ENCODE peak calls at places on chromosomes 2 and 18, in seven cellular contexts. Z is K562, I is mammary epithelial cell, C is HCT116, W is GM23338, O is neural progenitor cell, V is astrocyte. P is an unnamed sample.

GRCh38 chr18:11005528-11005927 is 143.8 kb downstream of the PIEZO2 start:
- DNase-seq in Z (no peak), I (peak; percentile 5), C (no peak), W (no peak), O (peak; percentile 6), V (peak; percentile 53), P (no peak)

GRCh38 chr2:237614151-237614720 is 13.2 kb upstream of the LRRFIP1 start:
- DNase-seq in Z (no peak), I (no peak), C (no peak), W (peak; percentile 92), O (peak; percentile 37), V (peak; percentile 63), P (peak; percentile 99)

GRCh38 chr2:169091761-169092523 is 22.6 kb downstream of the DHRS9 start:
- DNase-seq in Z (no peak), I (peak; percentile 87), C (peak; percentile 28), W (no peak), O (no peak), V (peak; percentile 77), P (peak; percentile 64)

GRCh38 chr2:22377251-22377650 is 1007.7 kb upstream of the KLHL29 start:
- DNase-seq in Z (no peak), I (no peak), C (no peak), W (no peak), O (peak; percentile 22), V (no peak), P (no peak)

GRCh38 chr2:65666156-65666725 is 233.8 kb upstream of the SPRED2 start:
- DNase-seq in Z (no peak), I (peak; percentile 55), C (no peak), W (no peak), O (no peak), V (peak; percentile 79), P (no peak)

GRCh38 chr18:57544958-57545661 is 41.4 kb downstream of the FECH start:
- DNase-seq in Z (no peak), I (no peak), C (no peak), W (no peak), O (no peak), V (no peak), P (no peak)

GRCh38 chr2:73260338-73260984 is 23.8 kb downstream of the FBXO41 start:
- DNase-seq in Z (peak; percentile 80), I (peak; percentile 39), C (no peak), W (peak; percentile 80), O (peak; percentile 68), V (peak; percentile 13), P (peak; percentile 43)

GRCh38 chr18:45962461-45962860 is 4.7 kb downstream of the EPG5 start:
- DNase-seq in Z (no peak), I (peak; percentile 71), C (no peak), W (no peak), O (no peak), V (peak; percentile 94), P (peak; percentile 63)

GRCh38 chr18:70384181-70384790 is 95.4 kb downstream of the SOCS6 start:
- DNase-seq in Z (no peak), I (peak; percentile 99), C (peak; percentile 92), W (no peak), O (no peak), V (peak; percentile 92), P (peak; percentile 76)

GRCh38 chr2:4140284-4140962 is 437.0 kb downstream of the DCDC2C start:
- DNase-seq in Z (no peak), I (no peak), C (no peak), W (no peak), O (no peak), V (no peak), P (no peak)

GRCh38 chr2:111946294-111947114 is 48.1 kb downstream of the MERTK start:
- DNase-seq in Z (no peak), I (peak; percentile 94), C (peak; percentile 94), W (peak; percentile 24), O (no peak), V (peak; percentile 93), P (peak; percentile 74)

GRCh38 chr18:36186461-36187137 is 698 bp upstream of the MOCOS start:
- DNase-seq in Z (peak; percentile 69), I (peak; percentile 33), C (no peak), W (peak; percentile 73), O (peak; percentile 43), V (no peak), P (peak; percentile 21)

GRCh38 chr18:41940506-41941215 is 14.4 kb upstream of the PIK3C3 start:
- DNase-seq in Z (no peak), I (peak; percentile 72), C (no peak), W (peak; percentile 28), O (peak; percentile 2), V (peak; percentile 97), P (peak; percentile 31)

GRCh38 chr2:183892315-183892941 is 705.9 kb upstream of the ZNF804A start:
- DNase-seq in Z (no peak), I (no peak), C (no peak), W (no peak), O (no peak), V (no peak), P (no peak)

GRCh38 chr2:61451178-61451577 is 19.7 kb downstream of the USP34 start:
- DNase-seq in Z (no peak), I (no peak), C (no peak), W (no peak), O (no peak), V (no peak), P (no peak)

GRCh38 chr2:207253946-207254345 is 88.2 kb upstream of the KLF7 start:
- DNase-seq in Z (no peak), I (peak; percentile 85), C (no peak), W (no peak), O (no peak), V (peak; percentile 98), P (peak; percentile 24)

GRCh38 chr2:71888741-71889445 is 258.8 kb downstream of the CYP26B1 start:
- DNase-seq in Z (no peak), I (no peak), C (no peak), W (no peak), O (no peak), V (no peak), P (no peak)

GRCh38 chr2:100320547-100321180 is 1.6 kb downstream of the LONRF2 start:
- DNase-seq in Z (no peak), I (no peak), C (no peak), W (no peak), O (no peak), V (no peak), P (no peak)

GRCh38 chr2:232339121-232340081 is 39.1 kb upstream of the ALPP start:
- DNase-seq in Z (no peak), I (no peak), C (no peak), W (peak; percentile 76), O (no peak), V (no peak), P (no peak)

DNA sequence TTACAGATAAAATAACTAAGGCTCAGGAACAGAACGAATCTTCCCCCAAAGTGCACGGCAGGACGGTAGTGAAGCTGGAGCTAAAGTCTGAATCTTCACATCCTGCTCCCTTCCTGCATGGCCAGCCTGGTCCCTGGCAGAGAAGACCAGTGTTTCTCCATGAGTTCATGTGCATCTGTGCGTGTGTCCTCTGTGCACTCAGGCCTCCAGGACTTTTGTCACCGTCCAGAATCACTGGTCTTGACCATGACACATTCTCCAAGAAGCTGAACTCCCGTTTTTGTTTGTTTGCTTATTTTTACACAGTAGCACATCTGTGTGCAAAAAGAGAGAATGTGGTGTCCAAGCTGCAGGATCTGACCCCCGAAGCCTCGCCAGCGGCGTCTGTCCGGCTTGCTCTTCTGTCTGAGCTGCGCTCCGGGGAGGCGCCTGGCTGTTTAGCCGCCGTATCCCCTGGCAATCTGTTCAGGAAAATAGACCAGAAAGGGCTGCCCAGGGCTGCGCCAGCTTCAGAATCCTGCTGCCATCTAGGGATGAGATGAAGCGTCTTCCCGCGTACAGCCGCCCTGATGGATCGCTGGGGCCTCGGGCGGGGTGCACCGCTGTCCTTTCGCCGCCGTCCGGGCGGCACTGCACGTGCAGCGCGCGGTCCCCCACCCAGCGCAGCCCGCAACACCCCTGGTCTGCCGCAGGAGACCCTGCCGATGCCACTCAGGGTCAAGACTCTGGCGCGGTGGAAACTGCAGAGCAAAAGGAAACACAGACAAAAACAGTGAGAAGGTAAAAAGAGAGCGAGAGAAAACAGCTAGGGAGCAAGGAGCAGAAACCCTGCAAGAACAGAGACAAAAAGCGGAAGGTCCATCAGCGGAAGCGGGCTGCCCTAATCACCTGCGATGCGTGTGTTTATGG is 2113.6 kb upstream of the PIK3C3 start:
- DNase-seq in Z (no peak), I (peak; percentile 63), C (peak; percentile 28), W (peak; percentile 90), O (peak; percentile 92), V (peak; percentile 54), P (peak; percentile 56)
- TF ChIP-seq CTCF in Z (no peak), I (peak; percentile 28), C (peak; percentile 28), W (peak; percentile 69), O (peak; percentile 67), V (peak; percentile 22), P (no peak)

GRCh38 chr2:134372611-134373131 is 118.8 kb downstream of the MGAT5 start:
- DNase-seq in Z (no peak), I (peak; percentile 85), C (no peak), W (no peak), O (no peak), V (peak; percentile 92), P (no peak)
- H4K20me1 ChIP-seq in Z (no peaks in the 10 kb centered on the region), I (no peaks in the 10 kb centered on the region), C (no peaks in the 10 kb centered on the region), W (no peaks in the 10 kb centered on the region), O (no peaks in the 10 kb centered on the region), V (peaks cover 4% of the 10 kb centered on the region), P (no peaks in the 10 kb centered on the region)

GRCh38 chr2:127770973-127771735 is 39.8 kb downstream of the WDR33 start:
- DNase-seq in Z (no peak), I (peak; percentile 87), C (no peak), W (no peak), O (no peak), V (peak; percentile 95), P (peak; percentile 78)

GRCh38 chr2:127771756-127772155 is 39.2 kb downstream of the WDR33 start:
- DNase-seq in Z (no peak), I (peak; percentile 72), C (no peak), W (no peak), O (no peak), V (peak; percentile 88), P (peak; percentile 24)

GRCh38 chr2:127768775-127769479 is 42.0 kb downstream of the WDR33 start:
- DNase-seq in Z (no peak), I (peak; percentile 7), C (no peak), W (no peak), O (no peak), V (no peak), P (peak; percentile 23)

GRCh38 chr2:127763776-127764175 is 47.2 kb downstream of the WDR33 start:
- DNase-seq in Z (no peak), I (no peak), C (no peak), W (no peak), O (no peak), V (peak; percentile 35), P (no peak)

DNA sequence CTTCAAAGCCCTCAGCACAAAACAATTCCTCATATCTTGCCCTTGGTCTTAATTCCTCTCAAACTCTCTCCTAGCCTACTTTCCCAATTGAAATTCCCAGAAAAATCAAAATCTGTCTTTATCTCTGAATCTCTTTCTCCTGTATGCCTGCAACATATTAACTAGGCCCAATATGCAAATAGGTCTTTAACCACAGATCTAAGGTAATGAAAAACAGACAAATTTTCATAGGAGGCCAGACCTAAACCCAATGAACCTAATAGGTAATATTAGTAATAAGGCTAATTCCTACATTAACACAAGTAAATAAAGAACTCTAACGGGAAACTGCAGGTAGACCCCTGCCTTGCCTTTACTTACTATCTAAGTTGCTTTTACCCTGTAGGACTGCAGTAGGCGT is 41.4 kb downstream of the WDR33 start:
- DNase-seq in Z (no peak), I (no peak), C (no peak), W (no peak), O (no peak), V (no peak), P (no peak)
- H3K79me2 ChIP-seq in Z (peaks cover 41% of the 10 kb centered on the region), I (peaks cover 52% of the 10 kb centered on the region), C (peaks cover 74% of the 10 kb centered on the region), W (peaks cover 43% of the 10 kb centered on the region), O (peaks cover 61% of the 10 kb centered on the region), V (peaks cover 46% of the 10 kb centered on the region), P (peaks cover 54% of the 10 kb centered on the region)

GRCh38 chr18:32956591-32957310 is 183.9 kb upstream of the KLHL14 start:
- DNase-seq in Z (no peak), I (peak; percentile 5), C (no peak), W (peak; percentile 45), O (peak; percentile 36), V (peak; percentile 71), P (no peak)
- TF ChIP-seq CTCF in Z (no peak), I (no peak), C (no peak), W (peak; percentile 53), O (peak; percentile 56), V (peak; percentile 62), P (no peak)